ENCODE peak calls at places on chromosome 12, in ten cellular contexts. Q is sigmoid colon; T is brain microvascular endothelial cell; B is neural crest cell; K is fibroblast of lung; Z is RWPE2; D is GM10248; O is bronchial epithelial cell; W is WTC11; R is activated CD8-positive, alpha-beta T cell treated with anti-CD3 and anti-CD28 coated beads for 36 hours. Y is an unnamed sample.

GRCh38 chr12:88471641-88472040 is 108.6 kb downstream of the KITLG start:
- DNase-seq in Q (peak), T (peak), B (no peak), K (peak), Z (no peak), D (no peak), O (peak), W (no peak), R (no peak), Y (no peak)

GRCh38 chr12:77625441-77625840 is 205.3 kb upstream of the NAV3 start:
- DNase-seq in Q (no peak), T (peak), B (no peak), K (peak), Z (peak), D (no peak), O (peak), W (no peak), R (no peak), Y (no peak)

GRCh38 chr12:80422549-80422948 is 21.5 kb upstream of the PTPRQ start:
- DNase-seq in Q (no peak), T (no peak), B (no peak), K (peak), Z (no peak), D (no peak), O (peak), W (no peak), R (no peak), Y (no peak)

GRCh38 chr12:76636141-76636692 is 76.6 kb upstream of the OSBPL8 start:
- DNase-seq in Q (no peak), T (no peak), B (no peak), K (peak), Z (no peak), D (no peak), O (peak), W (no peak), R (peak), Y (no peak)

GRCh38 chr12:109864916-109865315 is 15.4 kb downstream of the GLTP start:
- DNase-seq in Q (no peak), T (no peak), B (no peak), K (no peak), Z (no peak), D (no peak), O (peak), W (no peak), R (no peak), Y (no peak)

GRCh38 chr12:120847392-120848157 is 56.6 kb downstream of the SPPL3 start:
- DNase-seq in Q (no peak), T (no peak), B (no peak), K (no peak), Z (no peak), D (peak), O (no peak), W (no peak), R (no peak), Y (no peak)

GRCh38 chr12:18262514-18262913 is 1.2 kb downstream of the PIK3C2G start:
- DNase-seq in Q (no peak), T (no peak), B (no peak), K (peak), Z (no peak), D (no peak), O (peak), W (no peak), R (no peak), Y (no peak)

GRCh38 chr12:88951860-88952483 is 371.7 kb upstream of the KITLG start:
- DNase-seq in Q (no peak), T (no peak), B (no peak), K (no peak), Z (no peak), D (no peak), O (no peak), W (no peak), R (no peak), Y (no peak)

GRCh38 chr12:71981149-71981548 is 42.5 kb downstream of the TPH2 start:
- DNase-seq in Q (no peak), T (no peak), B (no peak), K (peak), Z (no peak), D (no peak), O (no peak), W (no peak), R (no peak), Y (no peak)

DNA sequence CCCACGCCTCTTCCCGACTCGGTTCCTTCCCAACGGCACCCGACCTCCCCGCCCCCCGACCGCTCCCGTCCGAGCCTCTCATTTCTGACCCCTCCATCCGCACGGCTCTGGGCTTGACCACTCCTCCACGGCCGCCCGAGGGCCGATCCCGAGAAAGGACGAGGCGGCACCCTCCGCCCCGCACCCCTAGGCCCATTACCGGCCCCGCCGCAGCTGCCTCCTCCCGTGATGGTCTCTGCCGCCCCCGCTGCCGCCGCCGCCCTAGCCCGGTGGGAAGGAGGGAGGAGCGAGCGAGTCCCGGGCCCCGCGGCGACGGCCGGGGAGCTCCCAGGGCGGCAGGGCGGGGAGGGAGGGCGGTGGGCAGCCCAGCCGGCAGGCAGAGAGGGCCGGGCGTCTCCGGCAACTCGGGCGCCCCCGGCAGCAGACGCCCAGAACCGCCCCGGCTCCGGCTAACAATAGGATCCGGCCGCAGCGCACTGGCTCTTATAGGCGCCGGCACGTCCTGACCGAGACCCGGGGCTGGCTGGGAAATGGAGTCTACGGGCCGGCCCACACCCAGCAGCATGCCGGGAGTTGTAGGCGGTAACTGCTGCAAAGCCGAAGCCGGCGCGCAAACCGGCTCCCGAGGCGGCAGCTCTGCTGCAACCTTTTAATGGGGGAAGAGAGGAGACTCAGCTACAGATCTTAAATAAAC is at the start of gene CSRNP2:
- DNase-seq in Q (peak), T (peak), B (peak), K (peak), Z (peak), D (peak), O (peak), W (peak), R (peak), Y (peak)
- TF ChIP-seq CTCF in Q (no peak), T (no peak), B (no peak), K (no peak), Z (no peak), D (no peak), O (peak), W (no peak), R (no peak), Y (peak)

DNA sequence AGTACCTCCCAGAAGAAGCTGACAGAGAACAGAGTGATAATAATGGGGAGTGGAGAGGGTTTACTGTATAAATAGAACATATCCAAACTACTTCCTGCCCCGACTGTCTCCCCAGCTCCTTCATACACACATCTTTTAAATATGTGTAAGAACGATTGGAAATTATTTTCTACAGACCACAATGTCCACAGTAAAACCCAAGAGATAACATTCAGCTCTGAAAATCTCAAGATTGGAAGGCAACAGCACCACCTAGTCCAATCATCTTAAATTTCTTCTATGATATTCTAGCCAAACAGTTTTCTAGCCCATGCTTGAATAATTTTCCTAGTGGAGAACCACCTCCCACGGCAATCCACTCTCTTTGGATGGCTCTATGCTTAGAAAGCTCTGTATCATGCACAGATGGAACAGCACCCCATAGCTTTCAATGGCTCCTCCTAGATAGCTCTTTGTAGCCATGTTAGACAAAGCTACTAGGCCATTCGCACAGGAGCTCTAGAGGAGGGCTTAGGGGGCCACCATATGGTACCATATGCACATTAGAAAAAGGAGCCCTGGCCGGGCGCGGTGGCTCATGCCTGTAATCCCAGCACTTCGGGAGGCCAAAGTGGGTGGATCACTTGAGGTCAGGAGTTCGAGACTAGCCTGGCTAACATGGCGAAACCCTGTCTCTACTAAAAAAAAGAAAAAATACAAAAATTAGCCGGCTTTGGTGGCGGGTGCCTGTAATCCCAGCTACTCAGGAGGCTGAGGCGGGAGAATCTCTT is 18.1 kb downstream of the VDR start:
- DNase-seq in Q (no peak), T (no peak), B (no peak), K (peak), Z (no peak), D (no peak), O (no peak), W (no peak), R (no peak), Y (no peak)
- TF ChIP-seq CTCF in Q (no peak), T (peak), B (no peak), K (peak), Z (no peak), D (no peak), O (no peak), W (no peak), R (no peak), Y (no peak)

DNA sequence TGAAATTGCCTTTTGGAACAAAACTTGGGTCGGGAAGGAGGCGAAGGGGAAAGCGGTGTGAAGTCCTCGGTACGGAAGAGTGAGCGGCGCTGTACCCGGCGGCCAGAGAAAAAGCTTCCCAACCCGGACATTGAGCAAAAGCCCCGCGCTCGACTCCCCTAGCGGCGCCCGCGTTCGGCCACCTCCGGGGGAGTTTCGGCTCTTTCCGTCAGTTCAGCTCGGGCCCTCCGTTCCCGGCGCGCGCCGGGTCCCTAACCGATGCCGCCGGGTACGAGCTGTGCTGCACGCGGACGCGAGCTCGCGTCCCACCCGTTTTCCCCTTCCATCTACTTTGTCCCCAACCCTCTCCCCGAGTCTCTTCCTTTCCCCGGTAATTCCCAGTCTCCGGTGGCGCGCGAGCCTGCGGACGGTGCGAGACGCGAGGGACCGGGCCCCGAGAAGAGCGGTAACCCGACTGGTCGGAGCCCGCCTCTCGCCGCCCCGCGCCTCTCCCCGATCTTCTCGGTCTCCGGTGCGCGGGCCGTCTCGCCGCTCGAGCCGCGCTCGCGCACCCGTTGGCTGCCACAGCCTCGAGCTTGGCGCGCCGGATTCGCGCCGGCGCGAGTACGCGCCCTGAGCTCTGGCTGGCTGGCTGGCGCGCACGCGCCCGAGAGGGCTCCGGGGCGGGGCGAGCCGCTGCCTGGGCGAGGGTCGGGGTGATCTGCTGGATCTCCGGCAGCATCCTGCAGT is 446 bp upstream of the SPATS2 start:
- DNase-seq in Q (peak), T (peak), B (peak), K (peak), Z (peak), D (peak), O (peak), W (peak), R (peak), Y (no peak)
- TF ChIP-seq CTCF in Q (peak), T (peak), B (peak), K (no peak), Z (peak), D (no peak), O (peak), W (no peak), R (no peak), Y (peak)

DNA sequence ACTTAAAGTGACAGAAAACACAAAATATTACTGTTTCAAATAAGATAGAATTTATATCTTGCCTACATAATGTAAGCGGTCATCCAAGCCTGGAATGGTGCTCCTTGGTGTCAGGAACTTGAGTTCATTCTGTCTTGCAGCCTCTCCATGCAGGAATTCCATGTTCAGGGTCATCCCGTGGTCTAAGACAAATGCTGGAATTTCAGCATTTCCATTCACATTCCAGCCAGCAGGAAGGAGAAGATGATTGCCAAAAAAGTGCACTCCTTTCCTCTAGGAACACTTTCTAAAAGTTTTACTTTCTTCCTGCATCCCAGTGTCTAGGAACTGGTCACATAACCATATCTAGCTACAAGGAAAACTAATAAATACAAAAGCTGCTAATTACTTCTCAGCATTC is 106.3 kb downstream of the PTPRO start:
- DNase-seq in Q (no peak), T (no peak), B (no peak), K (peak), Z (no peak), D (no peak), O (no peak), W (peak), R (no peak), Y (no peak)
- TF ChIP-seq CTCF in Q (no peak), T (no peak), B (no peak), K (no peak), Z (no peak), D (no peak), O (no peak), W (no peak), R (no peak), Y (peak)

GRCh38 chr12:3016191-3016590 is 57.0 kb downstream of the TEAD4 start:
- DNase-seq in Q (no peak), T (no peak), B (no peak), K (peak), Z (no peak), D (no peak), O (no peak), W (no peak), R (no peak), Y (no peak)

GRCh38 chr12:3017281-3017680 is 58.1 kb downstream of the TEAD4 start:
- DNase-seq in Q (no peak), T (no peak), B (no peak), K (no peak), Z (no peak), D (no peak), O (no peak), W (no peak), R (no peak), Y (no peak)

GRCh38 chr12:3020399-3020798 is 56.8 kb upstream of the TSPAN9 start:
- DNase-seq in Q (no peak), T (no peak), B (no peak), K (no peak), Z (peak), D (no peak), O (no peak), W (no peak), R (no peak), Y (no peak)

GRCh38 chr12:3019005-3019680 is 58.0 kb upstream of the TSPAN9 start:
- DNase-seq in Q (no peak), T (no peak), B (no peak), K (no peak), Z (peak), D (no peak), O (no peak), W (no peak), R (no peak), Y (no peak)

GRCh38 chr12:3018284-3019004 is 58.7 kb upstream of the TSPAN9 start:
- DNase-seq in Q (no peak), T (no peak), B (no peak), K (no peak), Z (no peak), D (no peak), O (no peak), W (no peak), R (no peak), Y (no peak)
- TF ChIP-seq CTCF in Q (no peak), T (no peak), B (no peak), K (no peak), Z (no peak), D (no peak), O (no peak), W (no peak), R (no peak), Y (no peak)

GRCh38 chr12:123801573-123802178 is 39.6 kb downstream of the DNAH10 start:
- DNase-seq in Q (no peak), T (no peak), B (no peak), K (peak), Z (no peak), D (peak), O (peak), W (no peak), R (no peak), Y (no peak)
- TF ChIP-seq CTCF in Q (no peak), T (no peak), B (peak), K (peak), Z (peak), D (peak), O (peak), W (no peak), R (peak), Y (peak)

DNA sequence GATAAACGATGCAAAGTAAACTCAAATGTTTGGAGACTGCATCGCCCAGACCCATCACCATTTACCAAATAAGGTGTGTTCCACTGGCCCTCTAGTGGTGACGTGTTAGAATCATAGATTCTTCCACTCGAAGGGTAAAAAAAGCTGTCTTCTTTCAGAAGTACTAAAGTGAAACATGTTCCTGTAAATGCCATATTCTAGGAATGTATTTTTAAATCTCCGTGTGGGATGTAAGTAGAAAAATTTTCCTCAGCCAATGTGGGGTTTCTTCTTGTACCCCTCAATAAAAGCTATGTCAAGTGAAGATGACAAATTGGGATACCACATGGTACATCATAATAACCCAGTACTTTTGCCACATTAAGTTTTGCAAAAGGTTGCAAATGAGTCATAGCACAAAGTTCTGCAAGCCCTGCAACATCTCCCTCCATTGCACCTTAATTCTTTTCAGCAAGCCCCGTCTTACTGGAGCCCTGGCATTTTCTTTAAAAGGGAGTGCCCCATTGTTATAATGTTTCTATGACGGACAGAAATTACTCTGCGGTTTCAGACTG is 100.8 kb downstream of the CCER1 start:
- DNase-seq in Q (no peak), T (peak), B (no peak), K (peak), Z (no peak), D (peak), O (peak), W (no peak), R (peak), Y (no peak)
- TF ChIP-seq CTCF in Q (peak), T (peak), B (peak), K (peak), Z (peak), D (peak), O (peak), W (peak), R (peak), Y (peak)

DNA sequence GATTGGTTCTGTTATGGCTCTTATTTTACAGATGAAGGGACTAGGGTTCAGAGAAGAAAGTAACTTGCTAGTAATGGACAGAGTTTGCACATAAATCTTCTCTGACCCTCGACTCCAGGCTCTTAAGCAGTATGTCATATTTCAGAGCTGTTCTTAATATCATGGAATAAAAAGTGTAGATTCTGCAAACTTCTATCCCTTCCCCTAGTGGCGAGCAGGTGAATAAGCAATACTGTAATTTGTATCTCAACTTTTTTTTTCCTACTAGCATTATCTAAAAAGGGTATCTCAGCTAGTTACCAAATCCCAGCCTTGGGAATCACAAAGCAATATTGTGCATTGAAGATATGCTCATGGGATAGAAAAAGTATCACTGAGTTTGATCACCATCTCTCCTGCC is 83.2 kb downstream of the ANO4 start:
- DNase-seq in Q (no peak), T (no peak), B (no peak), K (no peak), Z (no peak), D (no peak), O (no peak), W (no peak), R (no peak), Y (no peak)
- TF ChIP-seq CTCF in Q (no peak), T (peak), B (peak), K (no peak), Z (peak), D (no peak), O (peak), W (peak), R (no peak), Y (peak)

GRCh38 chr12:62582065-62582366 is 115.4 kb downstream of the MON2 start:
- DNase-seq in Q (no peak), T (no peak), B (no peak), K (no peak), Z (no peak), D (no peak), O (no peak), W (no peak), R (no peak), Y (no peak)
- TF ChIP-seq CTCF in Q (no peak), T (no peak), B (no peak), K (no peak), Z (peak), D (no peak), O (no peak), W (no peak), R (peak), Y (peak)

Y was measured in chondrocyte.